ENCODE peak calls at places on chromosomes 3 and 15, in five cellular contexts. C is central memory CD8-positive, alpha-beta T cell; A is natural killer cell; H is nephron progenitor cell; Q is HFFc6. N is an unnamed sample.

GRCh38 chr3:150319900-150320299 is 88.2 kb upstream of the TSC22D2 start:
- DNase-seq in H (no peak), A (no peak), C (no peak), Q (peak), N (peak)

GRCh38 chr3:170730071-170730812 is 139.8 kb downstream of the RPL22L1 start:
- DNase-seq in C (no peak), H (no peak), Q (no peak), A (no peak), N (no peak)

GRCh38 chr3:7209098-7209497 is 348.2 kb downstream of the GRM7 start:
- DNase-seq in Q (no peak), A (no peak), C (no peak), H (no peak), N (no peak)

GRCh38 chr3:127304121-127304744 is 16.4 kb upstream of the PRR20G start:
- DNase-seq in C (no peak), A (no peak), H (no peak), Q (no peak), N (no peak)

GRCh38 chr3:13352621-13353131 is 67.4 kb downstream of the NUP210 start:
- DNase-seq in C (no peak), H (no peak), Q (peak), A (no peak), N (no peak)

GRCh38 chr15:59792359-59792758 is 103.2 kb upstream of the BNIP2 start:
- DNase-seq in H (no peak), A (no peak), C (no peak), Q (no peak), N (no peak)

GRCh38 chr3:108301695-108302404 is 5.5 kb downstream of the HHLA2 start:
- DNase-seq in A (no peak), H (no peak), C (no peak), Q (no peak), N (no peak)

GRCh38 chr15:97728791-97729190 is 231.7 kb upstream of the ARRDC4 start:
- DNase-seq in C (no peak), H (peak), A (no peak), Q (no peak), N (no peak)

GRCh38 chr15:71366926-71367325 is 251.7 kb downstream of the THSD4 start:
- DNase-seq in C (no peak), H (no peak), A (no peak), Q (no peak), N (no peak)

GRCh38 chr3:58009026-58009748 is 965 bp downstream of the FLNB start:
- DNase-seq in H (peak), C (no peak), Q (no peak), A (no peak), N (peak)